ENCODE peak calls at places on chromosome 17, in nine cellular contexts. M is activated CD4-positive, alpha-beta T cell treated with anti-CD3 and anti-CD28 coated beads, Interleukin-2, amount 50 U/mL, for 24 hours; D is stimulated activated CD8-positive, alpha-beta memory T cell treated with anti-CD3 and anti-CD28 coated beads, Interleukin-2, amount 100 ng/mL, for 48 hours; B is activated B cell treated with CpG ODN at 0.5 μM for 24 hours; E is T-helper 2 cell; J is left ventricle myocardium superior; O is NCI-H2107; T is stimulated activated CD4-positive, alpha-beta T cell treated with anti-CD3 and anti-CD28 coated beads, Interleukin-4, amount 100 ng/mL, for 48 hours; K is SHP77. V is an unnamed sample.

GRCh38 chr17:44318077-44318892 is 6.3 kb downstream of the SLC25A39 start:
- DNase-seq in K (no peak), D (no peak), T (no peak), J (no peak), E (no peak), O (no peak), B (no peak), M (no peak), V (no peak)

GRCh38 chr17:81310963-81311550 is 15.9 kb upstream of the SLC38A10 start:
- DNase-seq in K (no peak), M (no peak), D (no peak), J (no peak), E (no peak), T (no peak), O (no peak), B (no peak), V (no peak)

GRCh38 chr17:40501499-40501911 is at the start of gene TNS4:
- DNase-seq in J (no peak), T (no peak), D (no peak), K (no peak), E (no peak), M (no peak), B (no peak), O (no peak), V (peak; percentile 93)

GRCh38 chr17:34205401-34205800 is 49.7 kb upstream of the CCL2 start:
- DNase-seq in O (no peak), J (no peak), K (no peak), M (no peak), D (no peak), B (no peak), T (no peak), E (no peak), V (no peak)

GRCh38 chr17:77107506-77108433 is 33.0 kb upstream of the SEC14L1 start:
- DNase-seq in T (no peak), E (peak; percentile 51), K (no peak), B (peak; percentile 55), D (peak; percentile 68), O (no peak), J (no peak), M (no peak), V (no peak)

GRCh38 chr17:76293106-76293505 is 15.0 kb downstream of the QRICH2 start:
- DNase-seq in J (peak; percentile 15), M (no peak), O (no peak), K (no peak), T (no peak), E (no peak), D (no peak), B (no peak), V (no peak)

GRCh38 chr17:29145289-29146058 is 34.7 kb downstream of the MYO18A start:
- DNase-seq in K (peak; percentile 51), E (peak; percentile 48), M (peak; percentile 43), O (no peak), B (peak; percentile 36), D (no peak), T (peak; percentile 37), J (peak; percentile 68), V (no peak)

GRCh38 chr17:1484586-1485310 is 7.7 kb downstream of the MYO1C start:
- DNase-seq in K (peak; percentile 39), M (no peak), B (peak; percentile 82), J (peak; percentile 68), O (no peak), E (no peak), D (no peak), T (no peak), V (peak; percentile 66)

GRCh38 chr17:31738067-31738466 is 121.0 kb downstream of the COPRS start:
- DNase-seq in O (no peak), K (no peak), E (no peak), B (no peak), T (no peak), M (no peak), D (no peak), J (no peak), V (no peak)

GRCh38 chr17:45740553-45741330 is 43.4 kb upstream of the CRHR1 start:
- DNase-seq in K (peak; percentile 98), J (no peak), T (peak; percentile 15), B (no peak), M (no peak), E (no peak), O (peak; percentile 66), D (no peak), V (no peak)

GRCh38 chr17:57899822-57900221 is 50.0 kb upstream of the MRPS23 start:
- DNase-seq in B (no peak), O (no peak), M (no peak), T (no peak), D (no peak), K (no peak), E (no peak), J (peak; percentile 59), V (peak; percentile 72)

GRCh38 chr17:45265823-45266222 is 3.9 kb upstream of the SPATA32 start:
- DNase-seq in D (no peak), O (no peak), T (no peak), B (no peak), J (no peak), M (no peak), K (no peak), E (no peak), V (no peak)

GRCh38 chr17:39755550-39756375 is 18.0 kb downstream of the GRB7 start:
- DNase-seq in O (no peak), M (peak; percentile 20), B (peak; percentile 73), K (no peak), E (no peak), T (no peak), D (no peak), J (no peak), V (no peak)

GRCh38 chr17:45843722-45844121 is 959 bp upstream of the SPPL2C start:
- DNase-seq in T (no peak), M (no peak), O (no peak), B (no peak), J (no peak), D (no peak), E (no peak), K (no peak), V (no peak)

GRCh38 chr17:45222994-45223540 is 1.4 kb downstream of the FMNL1 start:
- DNase-seq in E (no peak), O (no peak), J (peak; percentile 39), B (no peak), T (no peak), K (no peak), M (no peak), D (no peak), V (no peak)

GRCh38 chr17:27754549-27754948 is 45.8 kb downstream of the NOS2 start:
- DNase-seq in J (no peak), T (no peak), O (no peak), B (no peak), E (no peak), D (no peak), K (no peak), M (no peak), V (no peak)

GRCh38 chr17:4534515-4534914 is 20.7 kb downstream of the MYBBP1A start:
- DNase-seq in K (no peak), E (no peak), T (no peak), M (no peak), D (no peak), B (no peak), J (no peak), O (no peak), V (no peak)

GRCh38 chr17:57634713-57635465 is 110.2 kb downstream of the CCDC182 start:
- DNase-seq in D (no peak), J (no peak), B (no peak), K (no peak), T (no peak), O (no peak), M (no peak), E (no peak), V (no peak)

GRCh38 chr17:828761-829160 is 46.6 kb downstream of the MRM3 start:
- DNase-seq in E (no peak), M (no peak), D (no peak), T (no peak), B (no peak), J (no peak), K (no peak), O (no peak), V (no peak)

GRCh38 chr17:80847506-80848230 is 144.0 kb upstream of the CHMP6 start:
- DNase-seq in M (peak; percentile 22), K (no peak), D (peak; percentile 66), E (no peak), O (no peak), T (peak; percentile 30), B (no peak), J (peak; percentile 30), V (no peak)

GRCh38 chr17:63919311-63919723 is 678 bp upstream of the GH1 start:
- DNase-seq in J (peak; percentile 36), B (peak; percentile 65), K (peak; percentile 9), M (peak; percentile 50), T (peak; percentile 68), E (peak; percentile 51), D (peak; percentile 33), O (no peak), V (no peak)

GRCh38 chr17:78392295-78392694 is 13.8 kb downstream of the PGS1 start:
- DNase-seq in K (no peak), D (no peak), E (no peak), O (no peak), M (no peak), T (no peak), J (peak; percentile 3), B (no peak), V (no peak)

GRCh38 chr17:47915667-47916242 is 19.7 kb downstream of the SP2 start:
- DNase-seq in T (no peak), M (no peak), J (peak; percentile 83), K (no peak), D (no peak), O (no peak), B (no peak), E (no peak), V (peak; percentile 67)

GRCh38 chr17:55451203-55451641 is 29.6 kb upstream of the MMD start:
- DNase-seq in K (no peak), M (no peak), T (no peak), E (no peak), J (no peak), O (no peak), D (no peak), B (no peak), V (no peak)